ENCODE peak calls at places on chromosome 10, in nine cellular contexts. N, L, G, Y, I, T, F, C and K are unnamed samples.

GRCh38 chr10:127014671-127015070 is 109.4 kb downstream of the DOCK1 start:
- DNase-seq in F (no peak), C (no peak), T (no peak), I (no peak), Y (no peak), G (no peak), N (no peak), L (no peak), K (no peak)

GRCh38 chr10:100766693-100767427 is 21.5 kb downstream of the PAX2 start:
- DNase-seq in Y (peak; percentile 76), L (no peak), F (no peak), G (peak; percentile 47), C (no peak), I (no peak), N (peak; percentile 21), T (no peak), K (no peak)

GRCh38 chr10:52316005-52316404 is 1.9 kb downstream of the DKK1 start:
- DNase-seq in N (no peak), C (no peak), I (no peak), F (peak; percentile 9), G (no peak), Y (no peak), T (no peak), L (no peak), K (no peak)

GRCh38 chr10:62831346-62831745 is 15.2 kb upstream of the EGR2 start:
- DNase-seq in G (no peak), N (no peak), C (no peak), Y (no peak), I (no peak), L (no peak), F (peak; percentile 83), T (no peak), K (no peak)

GRCh38 chr10:35025916-35026315 is 64.2 kb downstream of the CUL2 start:
- DNase-seq in T (no peak), L (no peak), C (no peak), F (no peak), G (no peak), I (no peak), N (no peak), Y (no peak), K (no peak)

GRCh38 chr10:127926455-127926854 is 19.6 kb downstream of the PTPRE start:
- DNase-seq in I (no peak), N (no peak), C (no peak), T (no peak), F (no peak), Y (no peak), L (no peak), G (no peak), K (no peak)

GRCh38 chr10:78914502-78915330 is 154.1 kb upstream of the ZMIZ1 start:
- DNase-seq in C (peak; percentile 58), G (no peak), T (no peak), I (no peak), F (no peak), L (peak; percentile 49), Y (no peak), N (peak; percentile 30), K (no peak)

GRCh38 chr10:13206546-13207443 is 27.4 kb downstream of the UCMA start:
- DNase-seq in I (no peak), C (peak; percentile 55), F (peak; percentile 26), N (no peak), L (no peak), T (no peak), G (peak; percentile 38), Y (peak; percentile 44), K (no peak)

GRCh38 chr10:70481831-70482530 is 3.4 kb downstream of the PALD1 start:
- DNase-seq in T (no peak), F (no peak), L (no peak), I (no peak), Y (no peak), G (no peak), N (no peak), C (no peak), K (no peak)

GRCh38 chr10:70480254-70480861 is 1.8 kb downstream of the PALD1 start:
- DNase-seq in C (peak; percentile 83), Y (no peak), G (no peak), T (peak; percentile 84), L (no peak), F (no peak), N (peak; percentile 73), I (no peak), K (no peak)

GRCh38 chr10:70479626-70480253 is 1.2 kb downstream of the PALD1 start:
- DNase-seq in L (no peak), N (no peak), Y (no peak), I (no peak), F (no peak), G (no peak), C (no peak), T (no peak), K (no peak)

GRCh38 chr10:70479161-70479531 is 579 bp downstream of the PALD1 start:
- DNase-seq in C (peak; percentile 78), Y (no peak), L (no peak), I (no peak), T (no peak), G (peak; percentile 41), F (no peak), N (no peak), K (no peak)

DNA sequence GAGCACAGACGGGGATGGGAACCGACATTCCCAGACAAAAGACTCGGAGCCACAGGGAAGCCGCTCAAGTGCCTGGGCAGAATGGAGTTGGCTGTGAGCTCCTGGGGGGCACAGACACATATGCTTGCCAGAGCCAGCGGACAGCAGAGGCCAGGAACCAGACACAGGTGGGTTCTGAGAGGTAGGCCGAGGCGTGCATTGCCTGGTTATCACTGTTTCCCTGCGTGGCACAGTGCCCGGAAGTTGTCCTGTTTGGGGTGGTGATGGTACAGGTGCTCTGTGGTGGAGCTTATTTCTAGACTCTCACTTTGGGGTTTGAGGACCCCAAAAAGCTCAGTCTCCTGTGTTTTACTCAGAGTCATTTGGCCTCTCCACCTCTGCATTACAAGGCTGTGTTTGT is 2.5 kb downstream of the PALD1 start:
- DNase-seq in L (no peak), C (no peak), Y (no peak), G (peak; percentile 1), F (no peak), N (no peak), I (no peak), T (no peak), K (no peak)
- H3K27me3 ChIP-seq in L (no peaks in the 10 kb centered on the region), C (no peaks in the 10 kb centered on the region), Y (peaks cover 24% of the 10 kb centered on the region), G (peaks cover 27% of the 10 kb centered on the region), F (no peaks in the 10 kb centered on the region), N (no peaks in the 10 kb centered on the region), I (no peaks in the 10 kb centered on the region), T (no peaks in the 10 kb centered on the region), K (peaks cover 18% of the 10 kb centered on the region)

DNA sequence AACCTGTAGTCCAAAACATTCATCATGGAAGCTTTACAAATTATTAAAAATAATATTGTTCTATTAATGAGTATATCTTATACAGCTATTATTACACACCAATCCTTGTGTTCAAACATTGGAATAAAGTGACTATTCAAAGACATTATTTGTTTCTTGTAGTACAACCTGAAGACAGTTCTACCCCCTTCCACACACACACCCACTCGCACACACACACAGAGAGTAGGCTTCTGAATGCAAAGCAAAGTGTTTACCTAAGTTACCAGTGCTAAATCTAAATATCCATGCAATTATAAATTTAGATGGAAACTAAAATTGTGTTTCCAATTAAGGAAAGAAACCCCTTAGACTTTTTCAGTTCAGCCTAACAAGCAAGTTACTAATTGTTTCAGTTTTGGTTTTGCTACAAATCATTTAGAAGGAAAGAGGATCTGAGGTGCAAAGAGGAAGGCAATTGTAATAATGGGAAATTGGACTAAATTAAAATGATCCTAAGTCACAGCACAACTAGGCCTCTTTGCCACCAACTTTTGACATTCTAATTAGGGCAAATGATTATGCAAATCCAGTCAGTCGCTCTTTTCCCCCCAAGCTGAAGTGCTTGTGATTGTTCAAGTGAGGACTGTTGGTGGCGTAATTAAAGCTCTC is 19.8 kb upstream of the ATOH7 start:
- DNase-seq in L (no peak), T (no peak), C (no peak), I (no peak), Y (no peak), G (no peak), F (no peak), N (no peak), K (no peak)
- H3K27me3 ChIP-seq in L (no peaks in the 10 kb centered on the region), T (peaks cover 9% of the 10 kb centered on the region), C (no peaks in the 10 kb centered on the region), I (no peaks in the 10 kb centered on the region), Y (peaks cover 6% of the 10 kb centered on the region), G (no peaks in the 10 kb centered on the region), F (no peaks in the 10 kb centered on the region), N (no peaks in the 10 kb centered on the region), K (no peaks in the 10 kb centered on the region)

GRCh38 chr10:43223056-43223455 is 43.8 kb downstream of the RASGEF1A start:
- DNase-seq in G (no peak), I (no peak), F (no peak), Y (no peak), C (no peak), L (no peak), T (no peak), N (no peak), K (no peak)

GRCh38 chr10:43222296-43222695 is 44.6 kb downstream of the RASGEF1A start:
- DNase-seq in Y (no peak), I (no peak), G (no peak), C (no peak), L (no peak), F (no peak), T (no peak), N (no peak), K (peak; percentile 30)

GRCh38 chr10:43220971-43221418 is 45.9 kb downstream of the RASGEF1A start:
- DNase-seq in G (no peak), L (no peak), F (no peak), I (no peak), Y (no peak), T (no peak), C (no peak), N (no peak), K (peak; percentile 4)

GRCh38 chr10:43219848-43220247 is 47.0 kb downstream of the RASGEF1A start:
- DNase-seq in G (no peak), I (no peak), T (no peak), Y (peak; percentile 62), C (no peak), F (no peak), N (no peak), L (no peak), K (peak; percentile 30)

GRCh38 chr10:43221419-43222293 is 45.2 kb downstream of the RASGEF1A start:
- DNase-seq in L (no peak), T (no peak), N (no peak), I (no peak), C (peak; percentile 51), Y (no peak), G (peak; percentile 66), F (no peak), K (no peak)
- H3K27me3 ChIP-seq in L (no peaks in the 10 kb centered on the region), T (no peaks in the 10 kb centered on the region), N (no peaks in the 10 kb centered on the region), I (no peaks in the 10 kb centered on the region), C (no peaks in the 10 kb centered on the region), Y (no peaks in the 10 kb centered on the region), G (peaks cover 3% of the 10 kb centered on the region), F (peaks cover 6% of the 10 kb centered on the region), K (no peaks in the 10 kb centered on the region)

GRCh38 chr10:69911571-69912528 is 110.1 kb downstream of the COL13A1 start:
- DNase-seq in N (no peak), C (no peak), F (no peak), L (no peak), Y (no peak), G (no peak), T (no peak), I (no peak), K (no peak)

GRCh38 chr10:69913586-69913985 is 111.9 kb downstream of the COL13A1 start:
- DNase-seq in I (no peak), L (no peak), F (no peak), Y (no peak), C (no peak), T (no peak), N (no peak), G (no peak), K (no peak)

GRCh38 chr10:69914373-69915268 is 112.9 kb downstream of the COL13A1 start:
- DNase-seq in Y (peak; percentile 87), C (peak; percentile 86), G (peak; percentile 93), L (peak; percentile 77), I (peak; percentile 33), T (peak; percentile 53), F (peak; percentile 58), N (peak; percentile 23), K (peak; percentile 70)

GRCh38 chr10:69910566-69910965 is 108.9 kb downstream of the COL13A1 start:
- DNase-seq in C (no peak), L (no peak), I (no peak), Y (no peak), G (no peak), T (no peak), F (no peak), N (no peak), K (no peak)

GRCh38 chr10:69912584-69912983 is 110.9 kb downstream of the COL13A1 start:
- DNase-seq in Y (no peak), G (no peak), I (no peak), T (no peak), N (no peak), L (peak; percentile 62), C (no peak), F (no peak), K (no peak)
- H3K27me3 ChIP-seq in Y (no peaks in the 10 kb centered on the region), G (no peaks in the 10 kb centered on the region), I (no peaks in the 10 kb centered on the region), T (peaks cover 11% of the 10 kb centered on the region), N (no peaks in the 10 kb centered on the region), L (no peaks in the 10 kb centered on the region), C (no peaks in the 10 kb centered on the region), F (no peaks in the 10 kb centered on the region), K (no peaks in the 10 kb centered on the region)